ENCODE peak calls at places on chromosomes 1 and 21, in six cellular contexts. L is dorsolateral prefrontal cortex, J is breast epithelium, V is prostate gland, E is PC-3, B is lower lobe of right lung. R is an unnamed sample.
A peak's percentile ranks its signal among the peaks of the same experiment; 100 is the strongest.

GRCh38 chr1:179127163-179127895 is 45.5 kb downstream of the TOR3A start:
- DNase-seq in L (no peak), J (no peak), V (no peak), E (peak; percentile 63), B (no peak), R (no peak)

GRCh38 chr1:238499036-238499435 is 608.3 kb upstream of the ZP4 start:
- DNase-seq in L (no peak), J (no peak), V (no peak), E (no peak), B (no peak), R (no peak)

GRCh38 chr21:38817371-38818335 is 11.9 kb downstream of the ETS2 start:
- DNase-seq in L (no peak), J (no peak), V (no peak), E (peak; percentile 69), B (no peak), R (no peak)

GRCh38 chr1:62312698-62313097 is 6.5 kb downstream of the KANK4 start:
- DNase-seq in L (no peak), J (no peak), V (no peak), E (no peak), B (no peak), R (no peak)

GRCh38 chr1:81679972-81680371 is 120.8 kb upstream of the ADGRL2 start:
- DNase-seq in L (no peak), J (no peak), V (no peak), E (peak; percentile 28), B (no peak), R (no peak)

GRCh38 chr1:105934806-105935205 is 1121.7 kb upstream of the PRMT6 start:
- DNase-seq in L (no peak), J (no peak), V (no peak), E (no peak), B (no peak), R (no peak)

GRCh38 chr1:235864965-235865525 is 1.7 kb downstream of the LYST start:
- DNase-seq in L (no peak), J (no peak), V (no peak), E (no peak), B (no peak), R (peak; percentile 25)

GRCh38 chr1:34049994-34050393 is 115.0 kb downstream of the CSMD2 start:
- DNase-seq in L (no peak), J (no peak), V (no peak), E (no peak), B (no peak), R (no peak)

GRCh38 chr1:178310685-178311105 is 186.1 kb downstream of the CLEC20A start:
- DNase-seq in L (no peak), J (no peak), V (peak; percentile 29), E (peak; percentile 85), B (no peak), R (peak; percentile 89)

GRCh38 chr1:113133038-113133437 is 60.0 kb downstream of the LRIG2 start:
- DNase-seq in L (no peak), J (no peak), V (no peak), E (no peak), B (no peak), R (peak; percentile 7)

GRCh38 chr21:41623945-41624344 is 116.0 kb upstream of the TMPRSS2 start:
- DNase-seq in L (no peak), J (no peak), V (no peak), E (no peak), B (no peak), R (no peak)

GRCh38 chr21:42063206-42063577 is 7.9 kb upstream of the UMODL1 start:
- DNase-seq in L (no peak), J (no peak), V (no peak), E (no peak), B (peak; percentile 70), R (peak; percentile 73)

GRCh38 chr1:60982539-60982938 is 99.8 kb upstream of the NFIA start:
- DNase-seq in L (no peak), J (no peak), V (no peak), E (no peak), B (no peak), R (no peak)

GRCh38 chr1:32818804-32819541 is 1.5 kb downstream of the S100PBP start:
- DNase-seq in L (no peak), J (no peak), V (no peak), E (no peak), B (no peak), R (peak; percentile 81)

GRCh38 chr1:185551008-185551407 is 183.2 kb upstream of the HMCN1 start:
- DNase-seq in L (no peak), J (no peak), V (no peak), E (no peak), B (peak; percentile 73), R (no peak)

GRCh38 chr1:224510880-224511645 is 76.5 kb upstream of the WDR26 start:
- DNase-seq in L (no peak), J (no peak), V (no peak), E (peak; percentile 56), B (no peak), R (no peak)

GRCh38 chr1:7042322-7043231 is 257.3 kb downstream of the CAMTA1 start:
- DNase-seq in L (peak; percentile 74), J (no peak), V (no peak), E (peak; percentile 58), B (no peak), R (peak; percentile 87)

GRCh38 chr1:112698366-112699310 is 8.3 kb downstream of the RHOC start:
- DNase-seq in L (no peak), J (peak; percentile 65), V (peak; percentile 80), E (peak; percentile 36), B (no peak), R (no peak)

GRCh38 chr1:46486432-46487015 is 3.1 kb upstream of the DMBX1 start:
- DNase-seq in L (no peak), J (no peak), V (no peak), E (no peak), B (no peak), R (no peak)

GRCh38 chr1:46487818-46488218 is 1.8 kb upstream of the DMBX1 start:
- DNase-seq in L (no peak), J (no peak), V (no peak), E (no peak), B (no peak), R (peak; percentile 66)

GRCh38 chr1:46483597-46483996 is 6.0 kb upstream of the DMBX1 start:
- DNase-seq in L (no peak), J (no peak), V (no peak), E (no peak), B (no peak), R (no peak)

GRCh38 chr1:46484783-46485490 is 4.7 kb upstream of the DMBX1 start:
- DNase-seq in L (no peak), J (no peak), V (no peak), E (no peak), B (no peak), R (no peak)

DNA sequence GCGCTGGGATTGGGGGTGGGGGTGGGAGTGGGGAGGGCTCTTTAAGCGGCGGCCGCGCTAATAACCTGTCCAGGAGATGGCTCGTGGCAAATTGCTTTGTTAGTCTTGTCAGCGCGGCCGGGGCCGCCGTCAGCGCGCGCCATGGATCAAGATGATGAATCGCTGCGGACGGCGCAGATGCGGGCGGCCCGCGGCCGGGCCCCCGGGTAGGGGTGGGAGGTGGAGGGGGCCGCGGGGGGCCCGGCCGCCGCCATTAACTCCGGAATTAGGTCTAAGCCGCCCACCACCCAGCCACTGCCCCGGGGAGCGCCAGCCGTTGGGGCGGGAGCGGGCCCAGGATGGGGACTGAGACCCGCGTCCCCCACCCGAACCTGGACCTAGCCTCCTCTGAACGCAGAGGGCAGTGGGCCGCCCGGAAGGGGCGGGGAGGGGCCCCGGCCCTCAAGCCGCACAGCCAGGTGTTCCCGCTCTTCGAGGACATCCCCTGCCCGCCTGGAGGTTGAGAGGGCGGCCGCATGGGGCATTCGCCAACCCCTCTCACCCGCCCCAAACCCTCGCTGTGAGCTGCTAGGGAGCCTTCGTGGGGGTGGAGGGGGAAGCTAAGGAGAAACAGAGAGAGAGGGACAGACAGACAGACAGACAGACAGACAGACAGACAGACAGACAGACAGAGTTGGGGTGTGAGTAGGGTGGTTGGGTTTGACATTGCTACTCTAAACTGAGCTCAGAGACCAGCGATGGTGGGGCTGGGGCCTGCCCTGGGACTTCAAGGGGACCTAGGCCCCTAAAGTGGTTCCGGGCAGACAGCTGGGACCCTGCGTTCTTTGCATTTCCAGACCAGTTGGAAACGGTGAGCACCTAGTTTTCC is 3.8 kb upstream of the DMBX1 start:
- DNase-seq in L (no peak), J (no peak), V (no peak), E (no peak), B (no peak), R (no peak)
- H3K27me3 ChIP-seq in L (peaks cover 39% of the 10 kb centered on the region), J (peaks cover 78% of the 10 kb centered on the region), V (peaks cover 33% of the 10 kb centered on the region), E (peaks cover 17% of the 10 kb centered on the region), B (peaks cover 78% of the 10 kb centered on the region), R (no peaks in the 10 kb centered on the region)

GRCh38 chr1:11380500-11380899 is 98.5 kb upstream of the DISP3 start:
- DNase-seq in L (no peak), J (no peak), V (no peak), E (no peak), B (no peak), R (no peak)

GRCh38 chr1:11387829-11388228 is 91.1 kb upstream of the DISP3 start:
- DNase-seq in L (no peak), J (no peak), V (no peak), E (no peak), B (no peak), R (no peak)

GRCh38 chr1:11383553-11384169 is 95.3 kb upstream of the DISP3 start:
- DNase-seq in L (peak; percentile 12), J (no peak), V (no peak), E (no peak), B (no peak), R (no peak)

GRCh38 chr1:11388617-11389016 is 90.3 kb upstream of the DISP3 start:
- DNase-seq in L (no peak), J (no peak), V (no peak), E (no peak), B (no peak), R (no peak)

DNA sequence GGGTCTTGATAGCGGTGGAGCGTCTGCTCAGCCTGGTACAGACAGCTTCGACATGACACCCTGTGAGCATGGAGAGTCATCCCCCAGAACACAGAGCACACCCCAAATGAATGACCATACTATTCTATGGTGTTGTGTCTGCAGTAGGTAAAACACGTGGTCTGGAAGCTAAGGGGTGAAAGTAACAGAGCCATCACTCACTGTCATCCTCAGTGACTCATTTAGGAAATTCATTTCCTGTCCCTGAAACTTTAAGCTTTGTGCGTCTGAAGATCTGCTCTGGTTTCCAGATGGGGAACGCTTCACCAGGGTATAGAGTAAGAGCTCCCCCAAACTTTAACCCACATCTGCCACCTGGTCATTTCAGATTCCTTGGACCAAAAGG is 94.8 kb upstream of the DISP3 start:
- DNase-seq in L (no peak), J (no peak), V (no peak), E (peak; percentile 22), B (no peak), R (no peak)
- H3K27me3 ChIP-seq in L (no peaks in the 10 kb centered on the region), J (peaks cover 12% of the 10 kb centered on the region), V (no peaks in the 10 kb centered on the region), E (peaks cover 22% of the 10 kb centered on the region), B (peaks cover 18% of the 10 kb centered on the region), R (no peaks in the 10 kb centered on the region)

GRCh38 chr1:30875916-30876315 is 32.6 kb downstream of the SDC3 start:
- DNase-seq in L (no peak), J (no peak), V (no peak), E (no peak), B (no peak), R (no peak)
- H3K27me3 ChIP-seq in L (no peaks in the 10 kb centered on the region), J (no peaks in the 10 kb centered on the region), V (no peaks in the 10 kb centered on the region), E (no peaks in the 10 kb centered on the region), B (no peaks in the 10 kb centered on the region), R (no peaks in the 10 kb centered on the region)

GRCh38 chr21:45911806-45912325 is 69.7 kb upstream of the COL6A1 start:
- DNase-seq in L (no peak), J (no peak), V (no peak), E (no peak), B (no peak), R (no peak)
- H3K27me3 ChIP-seq in L (no peaks in the 10 kb centered on the region), J (no peaks in the 10 kb centered on the region), V (no peaks in the 10 kb centered on the region), E (no peaks in the 10 kb centered on the region), B (no peaks in the 10 kb centered on the region), R (no peaks in the 10 kb centered on the region)

GRCh38 chr1:37306871-37307270 is 167.5 kb upstream of the ZC3H12A start:
- DNase-seq in L (no peak), J (no peak), V (no peak), E (no peak), B (no peak), R (no peak)
- H3K27me3 ChIP-seq in L (no peaks in the 10 kb centered on the region), J (no peaks in the 10 kb centered on the region), V (peaks cover 6% of the 10 kb centered on the region), E (peaks cover 70% of the 10 kb centered on the region), B (no peaks in the 10 kb centered on the region), R (no peaks in the 10 kb centered on the region)

R was measured in Karpas-422.